ENCODE peak calls at places on chromosomes 16 and 17, in six cellular contexts. T is A549, C is IMR-90, K is K562, R is GM12878, F is SK-N-SH. A is an unnamed sample.

GRCh38 chr16:89038221-89038721 is 55.4 kb upstream of the ACSF3 start:
- DNase-seq in F (no peak), R (no peak), K (no peak), T (no peak), C (no peak), A (no peak)

GRCh38 chr17:65198653-65199382 is 61.6 kb downstream of the RGS9 start:
- DNase-seq in C (peak; percentile 69), K (peak; percentile 78), F (peak; percentile 90), T (peak; percentile 97), R (peak; percentile 38), A (peak; percentile 47)

GRCh38 chr17:82615084-82616020 is 32.9 kb downstream of the WDR45B start:
- DNase-seq in R (no peak), F (no peak), K (no peak), T (no peak), C (no peak), A (peak; percentile 27)

GRCh38 chr17:50127661-50128361 is 2.1 kb downstream of the SAMD14 start:
- DNase-seq in R (no peak), F (no peak), K (no peak), T (no peak), C (peak; percentile 45), A (no peak)

GRCh38 chr17:41490022-41490421 is 312 bp upstream of the KRT36 start:
- DNase-seq in F (no peak), R (no peak), C (no peak), K (no peak), T (no peak), A (no peak)

GRCh38 chr16:53085539-53086450 is 31.0 kb downstream of the CHD9 start:
- DNase-seq in R (no peak), T (no peak), F (peak; percentile 57), C (no peak), K (no peak), A (no peak)

GRCh38 chr17:15239471-15239870 is 25.7 kb downstream of the PMP22 start:
- DNase-seq in F (no peak), R (no peak), C (no peak), K (no peak), T (no peak), A (no peak)

GRCh38 chr17:40318835-40319332 is 9.9 kb downstream of the RARA start:
- DNase-seq in R (no peak), F (peak; percentile 47), C (no peak), K (peak; percentile 53), T (no peak), A (no peak)

GRCh38 chr17:1743094-1743452 is 402 bp downstream of the SERPINF2 start:
- DNase-seq in T (no peak), C (no peak), K (no peak), R (no peak), F (peak; percentile 14), A (no peak)

GRCh38 chr16:53744449-53744848 is 40.5 kb downstream of the FTO start:
- DNase-seq in K (no peak), R (no peak), C (no peak), T (no peak), F (no peak), A (peak; percentile 67)

DNA sequence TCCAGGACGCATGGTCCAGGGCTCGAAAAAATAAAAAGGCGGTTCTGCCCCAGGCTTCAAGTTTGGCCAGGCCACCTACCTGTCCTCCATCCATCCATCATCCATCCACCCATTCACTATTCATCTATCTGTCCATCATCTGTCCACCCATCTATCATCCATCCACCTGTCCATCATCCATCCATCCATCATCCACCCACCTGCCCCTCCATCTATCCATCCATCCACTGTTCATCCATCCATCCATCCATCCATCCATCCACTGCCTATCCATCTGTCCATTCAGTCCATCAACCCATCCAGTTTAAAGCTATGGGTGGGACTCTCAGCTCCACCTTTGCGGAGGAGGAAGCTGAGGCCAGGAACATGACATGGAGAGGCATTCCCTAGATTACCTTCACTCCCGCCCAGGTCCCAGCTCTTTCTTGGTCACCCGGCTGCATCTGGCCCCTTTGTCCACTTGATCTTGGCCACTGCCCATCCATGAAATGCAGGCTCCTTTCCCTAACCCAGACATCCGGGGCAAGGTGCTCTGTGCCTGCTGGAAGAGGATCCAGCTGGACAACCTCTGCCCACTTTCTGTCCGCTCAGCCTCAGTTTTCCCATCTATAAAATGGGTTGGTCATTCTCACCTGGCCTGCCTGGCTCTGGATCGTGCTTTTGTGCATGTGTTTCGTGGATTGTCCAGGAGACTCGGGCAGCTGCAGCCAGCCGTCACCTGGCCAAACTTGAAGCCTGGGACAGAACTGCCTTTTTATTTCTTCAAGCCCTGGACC is 236.0 kb upstream of the CIBAR2 start:
- DNase-seq in K (no peak), F (no peak), R (no peak), C (no peak), T (no peak), A (no peak)
- TF ChIP-seq SMC3 in K (no peak), F (no peak), R (no peak), C (no peak), T (no peak), A (no peak)

GRCh38 chr16:68345351-68345810 is 34.6 kb downstream of the PRMT7 start:
- DNase-seq in T (no peak), C (peak; percentile 2), F (no peak), K (no peak), R (no peak), A (no peak)
- TF ChIP-seq SMC3 in T (no peak), C (no peak), F (no peak), K (no peak), R (no peak), A (no peak)

DNA sequence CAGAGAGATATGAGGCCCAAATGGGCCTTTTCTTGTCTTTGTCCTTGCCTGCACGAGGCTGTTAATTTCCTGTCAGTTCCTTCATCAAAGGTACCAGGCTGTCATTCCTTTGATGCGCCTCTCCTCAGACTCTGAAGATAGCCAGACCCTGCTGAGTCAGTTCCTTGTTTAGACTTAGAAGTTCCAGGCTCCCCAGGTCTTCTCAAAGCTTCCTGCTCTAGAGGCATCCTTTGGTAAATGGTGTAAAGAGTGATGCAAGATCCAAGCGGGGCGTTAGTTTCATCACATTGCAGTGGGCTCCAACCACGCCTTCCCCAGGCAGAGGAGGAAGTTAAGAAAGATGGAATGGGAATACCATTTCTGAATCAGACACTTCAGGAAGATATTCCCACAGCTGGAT is 4.0 kb upstream of the CDH11 start:
- DNase-seq in T (no peak), C (peak; percentile 47), F (no peak), R (no peak), K (no peak), A (no peak)
- TF ChIP-seq SMC3 in T (no peak), C (no peak), F (no peak), R (no peak), K (no peak), A (no peak)

DNA sequence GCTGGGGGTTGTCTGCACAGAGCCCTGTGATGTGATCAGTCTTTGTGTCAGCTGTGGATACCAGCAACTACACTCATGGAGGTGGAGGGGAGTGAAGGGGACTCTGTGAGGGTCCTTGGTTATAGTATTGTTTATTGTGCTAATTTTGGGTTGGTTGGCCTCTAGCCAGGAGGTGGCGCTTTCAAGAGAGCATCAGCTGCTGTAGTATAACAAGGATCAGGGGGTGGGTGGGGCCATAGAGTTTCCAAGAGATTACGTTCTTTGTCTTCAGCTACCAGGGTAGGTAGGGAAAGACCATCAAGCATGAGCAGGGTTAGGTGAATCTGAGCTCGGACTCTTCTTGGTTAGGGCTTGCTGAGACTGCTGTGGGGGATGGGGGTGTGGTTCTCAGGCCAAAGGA is 97.1 kb upstream of the HS3ST3A1 start:
- DNase-seq in F (no peak), T (no peak), R (no peak), K (no peak), C (no peak), A (no peak)
- TF ChIP-seq SMC3 in F (no peak), T (no peak), R (no peak), K (no peak), C (no peak), A (no peak)

GRCh38 chr17:36864827-36865320 is 72.4 kb upstream of the LHX1 start:
- DNase-seq in T (no peak), R (no peak), C (no peak), K (no peak), F (no peak), A (no peak)
- TF ChIP-seq SMC3 in T (no peak), R (no peak), C (no peak), K (no peak), F (no peak), A (no peak)

GRCh38 chr17:43720311-43721060 is 38.1 kb downstream of the SOST start:
- DNase-seq in R (no peak), K (peak; percentile 65), F (peak; percentile 93), T (peak; percentile 83), C (peak; percentile 43), A (peak; percentile 41)

GRCh38 chr17:43721537-43722268 is 36.9 kb downstream of the SOST start:
- DNase-seq in K (no peak), T (no peak), R (no peak), F (no peak), C (peak; percentile 35), A (no peak)

GRCh38 chr17:43717913-43718312 is 40.7 kb downstream of the SOST start:
- DNase-seq in F (no peak), T (no peak), K (no peak), R (no peak), C (no peak), A (no peak)

GRCh38 chr17:43722269-43722619 is 36.3 kb downstream of the SOST start:
- DNase-seq in K (no peak), C (no peak), R (no peak), T (no peak), F (no peak), A (no peak)

GRCh38 chr17:43719578-43719977 is 39.0 kb downstream of the SOST start:
- DNase-seq in K (no peak), R (no peak), T (no peak), C (no peak), F (no peak), A (no peak)
- TF ChIP-seq SMC3 in K (no peak), R (no peak), T (no peak), C (no peak), F (no peak), A (no peak)

GRCh38 chr17:72726936-72727335 is 365.6 kb downstream of the SLC39A11 start:
- DNase-seq in K (no peak), F (no peak), T (no peak), R (peak; percentile 61), C (peak; percentile 77), A (no peak)
- TF ChIP-seq SMC3 in K (no peak), F (no peak), T (no peak), R (peak; percentile 24), C (no peak), A (no peak)